ENCODE peak calls at places on chromosomes 6 and 20, in seven cellular contexts. G is esophagus squamous epithelium, X is gastrocnemius medialis, A is endothelial cell of umbilical vein, Q is tibial nerve, Z is H1, D is spleen. S is an unnamed sample.

GRCh38 chr6:13303668-13304017 is 24.7 kb downstream of the TBC1D7 start:
- DNase-seq in G (no peak), A (peak; percentile 80), Q (peak; percentile 57), X (peak; percentile 39), Z (peak; percentile 24), D (peak; percentile 88), S (peak; percentile 43)

GRCh38 chr20:4457566-4458543 is 263.9 kb upstream of the PRND start:
- DNase-seq in Q (no peak), Z (no peak), D (no peak), A (no peak), X (no peak), G (no peak), S (no peak)

GRCh38 chr20:50312002-50312681 is 121.5 kb downstream of the CEBPB start:
- DNase-seq in Z (no peak), X (no peak), G (no peak), Q (no peak), A (no peak), D (peak; percentile 25), S (peak; percentile 64)

GRCh38 chr20:40568200-40568599 is 120.8 kb downstream of the MAFB start:
- DNase-seq in Q (no peak), D (no peak), A (no peak), Z (no peak), X (no peak), G (no peak), S (no peak)

GRCh38 chr6:19669206-19669605 is 168.0 kb upstream of the ID4 start:
- DNase-seq in Z (no peak), G (no peak), A (no peak), X (no peak), D (no peak), Q (no peak), S (no peak)

GRCh38 chr6:93318127-93318526 is 101.2 kb downstream of the EPHA7 start:
- DNase-seq in G (no peak), A (no peak), D (no peak), X (no peak), Q (no peak), Z (no peak), S (no peak)

GRCh38 chr20:48616481-48616880 is 211.3 kb downstream of the PREX1 start:
- DNase-seq in X (no peak), D (peak; percentile 56), Z (no peak), Q (no peak), A (no peak), G (no peak), S (no peak)

GRCh38 chr6:126905917-126906316 is 212.6 kb upstream of the RSPO3 start:
- DNase-seq in D (no peak), X (no peak), A (no peak), Z (no peak), G (no peak), Q (no peak), S (no peak)

GRCh38 chr6:129672883-129673631 is 36.9 kb downstream of the ARHGAP18 start:
- DNase-seq in Z (no peak), Q (no peak), A (peak; percentile 88), G (no peak), D (no peak), X (no peak), S (no peak)

DNA sequence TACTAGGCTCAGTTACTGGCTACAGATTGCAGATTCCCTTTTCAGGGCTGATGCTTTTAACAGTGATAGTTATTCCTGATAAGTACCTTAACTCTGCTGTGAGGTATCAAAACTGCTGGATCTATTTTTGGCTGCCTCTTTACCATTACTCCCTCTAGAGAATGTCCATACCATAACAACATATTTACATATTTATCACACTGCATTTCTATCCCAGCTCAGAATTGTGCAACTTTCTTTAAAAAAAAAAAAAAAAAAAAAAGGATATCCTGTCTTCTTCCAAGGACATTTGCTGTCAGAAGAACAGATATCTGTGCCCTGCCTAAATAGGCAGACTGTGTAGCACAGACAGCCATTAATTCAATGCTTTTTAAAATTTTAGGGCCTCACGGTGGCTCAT is 94.4 kb downstream of the SSR1 start:
- DNase-seq in D (no peak), Z (no peak), G (no peak), Q (no peak), X (no peak), A (no peak), S (no peak)
- TF ChIP-seq CTCF in D (no peak), Z (no peak), G (no peak), Q (no peak), X (no peak), A (no peak), S (no peak)

GRCh38 chr20:47360207-47360488 is 3.6 kb upstream of the ZMYND8 start:
- DNase-seq in X (peak; percentile 60), Q (no peak), Z (no peak), A (no peak), G (no peak), D (peak; percentile 31), S (peak; percentile 87)

GRCh38 chr20:47359533-47360206 is 3.2 kb upstream of the ZMYND8 start:
- DNase-seq in Z (no peak), G (no peak), Q (no peak), X (no peak), A (no peak), D (peak; percentile 25), S (no peak)

GRCh38 chr20:47358672-47359532 is 2.4 kb upstream of the ZMYND8 start:
- DNase-seq in X (peak; percentile 88), Q (peak; percentile 72), G (peak; percentile 18), D (peak; percentile 85), A (peak; percentile 98), Z (no peak), S (peak; percentile 96)

GRCh38 chr20:47361268-47361665 is 4.8 kb upstream of the ZMYND8 start:
- DNase-seq in D (peak; percentile 34), Q (no peak), Z (no peak), X (no peak), A (peak; percentile 51), G (no peak), S (no peak)

DNA sequence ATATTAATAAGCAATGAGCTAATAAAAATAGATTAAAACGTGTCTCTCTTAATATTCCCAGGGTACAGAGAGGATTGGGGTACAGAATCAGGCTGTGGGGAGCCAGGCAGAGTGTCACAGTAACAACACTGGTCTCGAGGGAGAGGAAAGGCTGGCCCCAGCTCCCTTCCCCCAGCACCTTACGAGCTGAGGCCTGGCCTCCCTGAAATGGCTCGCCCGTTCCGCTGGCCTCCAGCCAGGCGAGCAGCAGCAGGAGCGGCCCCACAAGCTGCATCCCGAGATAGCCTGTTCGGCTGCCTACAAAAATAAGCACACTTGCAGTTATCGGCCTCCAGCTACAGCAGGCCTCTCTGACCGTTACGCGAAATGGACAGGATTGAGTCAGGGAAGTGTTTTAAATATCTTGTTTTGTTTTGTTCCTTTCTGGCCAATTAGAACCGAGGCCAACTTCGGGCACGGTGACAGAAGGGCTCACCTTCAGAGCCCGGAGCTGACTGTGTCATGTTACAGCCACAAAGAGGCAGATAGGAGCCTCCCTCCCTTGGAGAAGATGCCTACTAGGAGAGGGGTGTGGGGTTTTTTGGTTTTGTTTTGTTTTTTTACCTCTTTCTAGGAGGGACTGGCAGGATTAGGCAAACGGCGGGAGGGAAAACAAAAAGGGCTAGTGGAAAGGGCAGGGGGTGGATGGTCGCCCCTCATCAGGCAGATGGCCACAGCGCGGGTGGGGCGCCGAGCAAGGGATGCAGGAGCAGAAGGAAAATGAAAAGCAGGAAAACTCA is 4.2 kb upstream of the ZMYND8 start:
- DNase-seq in A (peak; percentile 100), D (peak; percentile 90), Z (peak; percentile 66), G (peak; percentile 16), X (peak; percentile 88), Q (peak; percentile 78), S (peak; percentile 79)
- TF ChIP-seq POLR2A in A (peak; percentile 97), D (no peak), Z (peak; percentile 47), G (peak; percentile 76), X (peak; percentile 88), Q (peak; percentile 11), S (no peak)

DNA sequence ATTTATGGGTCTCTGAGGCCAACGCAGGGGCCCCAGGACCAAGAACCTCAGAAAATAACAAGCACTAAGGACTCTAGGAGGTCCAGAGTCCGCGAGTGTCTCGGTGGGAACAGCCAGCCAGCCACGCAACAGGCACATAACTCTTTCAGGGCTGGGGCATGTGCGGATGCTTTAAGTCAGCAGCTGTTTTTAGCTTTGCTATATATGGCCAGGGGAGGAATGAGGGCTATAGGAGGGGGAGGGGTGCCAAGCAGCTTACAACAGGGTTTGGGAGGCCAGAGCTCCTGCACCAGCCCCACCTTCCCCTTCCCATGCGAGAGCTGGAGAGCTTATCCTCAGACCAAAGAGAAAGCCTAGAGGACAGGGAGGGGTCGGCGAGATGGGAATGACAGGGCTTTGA is 6.2 kb downstream of the JPH2 start:
- DNase-seq in A (no peak), Q (no peak), Z (no peak), D (no peak), G (no peak), X (peak; percentile 80), S (no peak)
- H3K4me3 ChIP-seq in A (no peak overlapping the region), Q (no peak overlapping the region), Z (no peak overlapping the region), D (no peak overlapping the region), G (peak overlapping the region; percentile 18), X (peak overlapping the region; percentile 35), S (no peak overlapping the region)

GRCh38 chr20:20593447-20594170 is 118.8 kb downstream of the RALGAPA2 start:
- DNase-seq in G (no peak), A (peak; percentile 35), X (no peak), D (no peak), Z (peak; percentile 61), Q (no peak), S (no peak)
- TF ChIP-seq CTCF in G (peak; percentile 57), A (peak; percentile 47), X (no peak), D (no peak), Z (peak; percentile 95), Q (peak; percentile 30), S (no peak)